ENCODE peak calls at places on chromosomes 1 and 21, in six cellular contexts. F, Y, D, O, C and T are unnamed samples.

GRCh38 chr21:38788275-38788911 is 17.3 kb upstream of the ETS2 start:
- DNase-seq in F (no peak), O (no peak), D (no peak), Y (no peak), C (no peak), T (no peak)

GRCh38 chr1:232377494-232377770 is 252.5 kb downstream of the SIPA1L2 start:
- DNase-seq in O (no peak), F (no peak), D (peak), C (no peak), Y (no peak), T (no peak)

GRCh38 chr21:24200052-24200451 is 1407.2 kb downstream of the MRPL39 start:
- DNase-seq in C (no peak), Y (no peak), O (no peak), F (no peak), D (no peak), T (no peak)

GRCh38 chr1:207103892-207104373 is at the start of gene C4BPA:
- DNase-seq in D (no peak), Y (no peak), F (no peak), O (no peak), C (no peak), T (no peak)

GRCh38 chr1:189859385-189859977 is 618.2 kb downstream of the BRINP3 start:
- DNase-seq in F (peak), C (no peak), O (no peak), D (peak), Y (no peak), T (peak)

GRCh38 chr1:117567976-117568375 is 37.9 kb upstream of the TENT5C start:
- DNase-seq in Y (no peak), O (no peak), F (no peak), C (no peak), D (no peak), T (no peak)

GRCh38 chr1:230713915-230714764 is at the start of gene AGT:
- DNase-seq in C (no peak), D (no peak), F (no peak), Y (no peak), O (no peak), T (no peak)

GRCh38 chr1:155648207-155649147 is 38.5 kb downstream of the MSTO1 start:
- DNase-seq in Y (no peak), C (peak), D (no peak), O (no peak), F (no peak), T (no peak)

GRCh38 chr1:181327796-181328195 is 155.5 kb upstream of the CACNA1E start:
- DNase-seq in D (no peak), F (no peak), Y (no peak), O (no peak), C (no peak), T (no peak)

GRCh38 chr1:60078182-60078581 is 4.6 kb upstream of the C1orf87 start:
- DNase-seq in C (no peak), O (no peak), F (no peak), Y (no peak), D (no peak), T (no peak)

GRCh38 chr1:155196103-155196892 is 11.4 kb downstream of the THBS3 start:
- DNase-seq in Y (no peak), F (no peak), D (no peak), C (peak), O (peak), T (no peak)

GRCh38 chr1:66489146-66489545 is 44.8 kb upstream of the SGIP1 start:
- DNase-seq in D (no peak), F (no peak), Y (no peak), C (no peak), O (no peak), T (no peak)

GRCh38 chr1:59375321-59376220 is 78.7 kb downstream of the FGGY start:
- DNase-seq in F (no peak), O (no peak), Y (no peak), C (no peak), D (no peak), T (no peak)

GRCh38 chr1:3975903-3976630 is 76.0 kb upstream of the C1orf174 start:
- DNase-seq in D (no peak), F (no peak), O (no peak), Y (no peak), C (no peak), T (no peak)

GRCh38 chr1:66809736-66810326 is 8.8 kb upstream of the INSL5 start:
- DNase-seq in Y (no peak), D (no peak), F (no peak), C (no peak), O (no peak), T (no peak)

GRCh38 chr1:63918395-63918945 is 144.7 kb downstream of the ROR1 start:
- DNase-seq in C (no peak), D (no peak), F (no peak), Y (no peak), O (no peak), T (no peak)

GRCh38 chr1:83832194-83832593 is 166.7 kb downstream of the TTLL7 start:
- DNase-seq in D (no peak), F (no peak), Y (no peak), O (no peak), C (no peak), T (no peak)